ENCODE peak calls at places on chromosomes 3 and 15, in seven cellular contexts. One of them, this sample, is unnamed.

GRCh38 chr15:75313116-75313845 is 22.6 kb upstream of the COMMD4 start:
- DNase-seq in IMR-90: no peak
- DNase-seq in neuronal stem cell: no peak
- DNase-seq in H9: no peak
- DNase-seq in mesenchymal stem cell: no peak
- DNase-seq in trophoblast cell: no peak
- DNase-seq in H1: no peak
- DNase-seq in this sample: no peak

GRCh38 chr15:75578206-75578947 is 738 bp downstream of the PTPN9 start:
- DNase-seq in IMR-90: no peak
- DNase-seq in neuronal stem cell: peak; percentile 27
- DNase-seq in H9: peak; percentile 34
- DNase-seq in mesenchymal stem cell: no peak
- DNase-seq in trophoblast cell: no peak
- DNase-seq in H1: no peak
- DNase-seq in this sample: peak; percentile 19

GRCh38 chr3:49906004-49906860 is 2.6 kb upstream of the MST1R start:
- DNase-seq in IMR-90: peak; percentile 46
- DNase-seq in neuronal stem cell: no peak
- DNase-seq in H9: peak; percentile 69
- DNase-seq in mesenchymal stem cell: peak; percentile 61
- DNase-seq in trophoblast cell: no peak
- DNase-seq in H1: no peak
- DNase-seq in this sample: peak; percentile 68

GRCh38 chr15:62745621-62746180 is 296.8 kb upstream of the TPM1 start:
- DNase-seq in IMR-90: peak; percentile 18
- DNase-seq in neuronal stem cell: no peak
- DNase-seq in H9: no peak
- DNase-seq in mesenchymal stem cell: peak; percentile 13
- DNase-seq in trophoblast cell: no peak
- DNase-seq in H1: no peak
- DNase-seq in this sample: no peak

GRCh38 chr3:151660890-151661289 is 72.8 kb upstream of the AADACL2 start:
- DNase-seq in IMR-90: no peak
- DNase-seq in neuronal stem cell: no peak
- DNase-seq in H9: no peak
- DNase-seq in mesenchymal stem cell: peak; percentile 6
- DNase-seq in trophoblast cell: no peak
- DNase-seq in H1: no peak
- DNase-seq in this sample: no peak

GRCh38 chr3:193955719-193956118 is 180.2 kb upstream of the HES1 start:
- DNase-seq in IMR-90: no peak
- DNase-seq in neuronal stem cell: no peak
- DNase-seq in H9: no peak
- DNase-seq in mesenchymal stem cell: no peak
- DNase-seq in trophoblast cell: no peak
- DNase-seq in H1: no peak
- DNase-seq in this sample: no peak

GRCh38 chr15:55823191-55823670 is 80.3 kb upstream of the PRTG start:
- DNase-seq in IMR-90: peak; percentile 71
- DNase-seq in neuronal stem cell: no peak
- DNase-seq in H9: no peak
- DNase-seq in mesenchymal stem cell: peak; percentile 88
- DNase-seq in trophoblast cell: no peak
- DNase-seq in H1: no peak
- DNase-seq in this sample: no peak

GRCh38 chr3:56860351-56860750 is 58.6 kb upstream of the ARHGEF3 start:
- DNase-seq in IMR-90: no peak
- DNase-seq in neuronal stem cell: no peak
- DNase-seq in H9: no peak
- DNase-seq in mesenchymal stem cell: no peak
- DNase-seq in trophoblast cell: no peak
- DNase-seq in H1: no peak
- DNase-seq in this sample: no peak

GRCh38 chr3:134485620-134486576 is at the start of the genes ANAPC13 and CEP63:
- DNase-seq in IMR-90: peak; percentile 99
- DNase-seq in neuronal stem cell: peak; percentile 97
- DNase-seq in H9: peak; percentile 97
- DNase-seq in mesenchymal stem cell: peak; percentile 99
- DNase-seq in trophoblast cell: peak; percentile 90
- DNase-seq in H1: peak; percentile 95
- DNase-seq in this sample: peak; percentile 100

GRCh38 chr3:134485075-134485536 is 679 bp downstream of the ANAPC13 start:
- DNase-seq in IMR-90: no peak
- DNase-seq in neuronal stem cell: peak; percentile 31
- DNase-seq in H9: no peak
- DNase-seq in mesenchymal stem cell: peak; percentile 62
- DNase-seq in trophoblast cell: no peak
- DNase-seq in H1: no peak
- DNase-seq in this sample: peak; percentile 62

GRCh38 chr3:134483195-134483890 is 2.4 kb downstream of the ANAPC13 start:
- DNase-seq in IMR-90: peak; percentile 91
- DNase-seq in neuronal stem cell: no peak
- DNase-seq in H9: no peak
- DNase-seq in mesenchymal stem cell: peak; percentile 68
- DNase-seq in trophoblast cell: peak; percentile 41
- DNase-seq in H1: no peak
- DNase-seq in this sample: no peak

GRCh38 chr3:134487406-134487805 is 1.5 kb downstream of the CEP63 start:
- DNase-seq in IMR-90: no peak
- DNase-seq in neuronal stem cell: no peak
- DNase-seq in H9: no peak
- DNase-seq in mesenchymal stem cell: no peak
- DNase-seq in trophoblast cell: no peak
- DNase-seq in H1: no peak
- DNase-seq in this sample: no peak

DNA sequence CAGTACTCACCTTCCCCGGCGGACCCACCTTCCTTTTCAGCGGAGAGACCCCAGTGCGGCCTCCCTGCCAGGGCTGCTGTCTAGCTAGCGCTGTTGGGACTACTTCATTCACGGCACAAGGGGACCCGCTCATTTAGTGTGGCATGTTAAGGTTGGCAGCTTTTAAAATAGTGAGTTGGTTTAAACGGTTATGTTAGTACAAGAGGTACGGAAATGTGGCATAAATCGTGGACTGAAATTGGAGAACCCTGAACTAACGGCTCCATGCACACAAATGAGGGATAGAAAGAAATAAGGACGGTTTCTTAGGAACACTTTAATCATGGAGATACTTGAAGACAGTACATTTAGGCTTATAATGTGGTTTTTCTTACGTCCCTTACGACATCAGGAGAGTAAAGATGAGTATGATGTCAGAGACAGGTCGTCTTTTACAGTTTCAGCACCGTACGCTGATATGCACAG is 752 bp downstream of the CEP63 start:
- DNase-seq in IMR-90: peak; percentile 58
- DNase-seq in neuronal stem cell: peak; percentile 36
- DNase-seq in H9: no peak
- DNase-seq in mesenchymal stem cell: peak; percentile 63
- DNase-seq in trophoblast cell: no peak
- DNase-seq in H1: no peak
- DNase-seq in this sample: peak; percentile 44
- H3K4ac ChIP-seq in IMR-90: peak overlapping the region; percentile 88
- H3K4ac ChIP-seq in neuronal stem cell: peak overlapping the region; percentile 45
- H3K4ac ChIP-seq in H9: no peak overlapping the region
- H3K4ac ChIP-seq in mesenchymal stem cell: peak overlapping the region; percentile 90
- H3K4ac ChIP-seq in trophoblast cell: peak overlapping the region; percentile 90
- H3K4ac ChIP-seq in H1: no peak overlapping the region
- H3K4ac ChIP-seq in this sample: peak overlapping the region; percentile 89

GRCh38 chr3:150311156-150311555 is 96.9 kb upstream of the TSC22D2 start:
- DNase-seq in IMR-90: no peak
- DNase-seq in neuronal stem cell: no peak
- DNase-seq in H9: no peak
- DNase-seq in mesenchymal stem cell: no peak
- DNase-seq in trophoblast cell: peak; percentile 62
- DNase-seq in H1: no peak
- DNase-seq in this sample: no peak

GRCh38 chr3:150303776-150304175 is 104.3 kb upstream of the TSC22D2 start:
- DNase-seq in IMR-90: no peak
- DNase-seq in neuronal stem cell: no peak
- DNase-seq in H9: no peak
- DNase-seq in mesenchymal stem cell: no peak
- DNase-seq in trophoblast cell: no peak
- DNase-seq in H1: no peak
- DNase-seq in this sample: peak; percentile 66

GRCh38 chr3:150308481-150308918 is 99.6 kb upstream of the TSC22D2 start:
- DNase-seq in IMR-90: no peak
- DNase-seq in neuronal stem cell: no peak
- DNase-seq in H9: no peak
- DNase-seq in mesenchymal stem cell: no peak
- DNase-seq in trophoblast cell: peak; percentile 89
- DNase-seq in H1: no peak
- DNase-seq in this sample: no peak

GRCh38 chr3:150309557-150309956 is 98.5 kb upstream of the TSC22D2 start:
- DNase-seq in IMR-90: peak; percentile 84
- DNase-seq in neuronal stem cell: no peak
- DNase-seq in H9: no peak
- DNase-seq in mesenchymal stem cell: peak; percentile 47
- DNase-seq in trophoblast cell: peak; percentile 36
- DNase-seq in H1: no peak
- DNase-seq in this sample: no peak

DNA sequence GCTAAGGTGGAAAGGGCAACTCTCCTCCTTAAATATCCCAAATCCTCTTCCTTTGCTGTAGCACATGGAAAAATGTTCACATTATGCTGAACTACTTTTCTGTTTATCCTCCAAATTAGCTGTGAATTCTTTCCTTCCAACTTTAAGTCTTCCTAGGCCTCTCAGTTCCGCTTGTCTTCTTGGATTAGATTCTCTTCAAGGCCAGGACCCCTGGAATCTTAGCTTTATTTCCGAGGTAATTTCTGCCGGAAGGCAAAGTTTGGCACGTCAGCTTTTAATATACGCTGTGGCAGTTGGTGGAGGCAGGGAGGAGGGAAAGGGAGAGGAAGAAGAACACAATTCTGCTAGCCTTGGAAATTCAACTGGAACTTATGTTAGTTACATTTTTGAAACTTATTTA is 100.2 kb upstream of the TSC22D2 start:
- DNase-seq in IMR-90: no peak
- DNase-seq in neuronal stem cell: no peak
- DNase-seq in H9: no peak
- DNase-seq in mesenchymal stem cell: no peak
- DNase-seq in trophoblast cell: no peak
- DNase-seq in H1: no peak
- DNase-seq in this sample: no peak
- H3K4ac ChIP-seq in IMR-90: peak overlapping the region; percentile 62
- H3K4ac ChIP-seq in neuronal stem cell: no peak overlapping the region
- H3K4ac ChIP-seq in H9: no peak overlapping the region
- H3K4ac ChIP-seq in mesenchymal stem cell: no peak overlapping the region
- H3K4ac ChIP-seq in trophoblast cell: no peak overlapping the region
- H3K4ac ChIP-seq in H1: no peak overlapping the region
- H3K4ac ChIP-seq in this sample: no peak overlapping the region

DNA sequence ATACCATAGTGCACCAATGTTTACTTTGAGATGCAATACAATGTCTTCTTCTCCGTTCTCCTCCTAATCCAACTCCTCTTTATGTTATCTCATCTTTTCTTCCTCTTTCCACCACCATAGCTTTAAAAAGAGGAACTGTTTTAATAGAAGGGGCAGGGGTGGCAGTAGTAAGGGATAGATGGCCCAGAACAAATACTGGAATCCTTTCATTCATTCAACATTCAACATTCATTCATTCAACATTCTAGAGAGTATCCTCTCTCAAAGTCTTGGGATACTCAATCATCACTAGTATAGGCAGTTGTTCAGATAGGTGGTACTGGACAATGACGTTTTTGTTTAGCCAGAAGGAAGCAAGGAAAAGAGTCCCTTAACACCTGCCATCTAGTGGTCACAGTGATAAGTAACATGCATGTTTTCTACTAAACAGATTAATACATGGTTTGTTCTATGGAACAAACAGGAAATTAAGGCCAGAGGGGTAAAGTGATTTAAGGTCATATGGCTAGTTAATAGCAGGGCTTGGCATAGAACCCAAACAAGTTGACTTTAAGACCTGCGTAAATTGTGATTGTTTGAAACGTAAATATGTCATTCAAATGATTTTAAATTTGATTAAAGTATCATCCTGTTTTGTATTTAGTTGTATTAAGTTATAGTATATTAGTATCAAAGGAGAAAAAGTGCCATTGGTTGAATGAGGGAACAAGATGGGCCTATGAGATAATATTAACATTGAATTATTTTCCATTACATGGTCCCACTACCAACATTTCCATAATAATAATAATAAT is 26.9 kb upstream of the EHHADH start:
- DNase-seq in IMR-90: peak; percentile 70
- DNase-seq in neuronal stem cell: no peak
- DNase-seq in H9: no peak
- DNase-seq in mesenchymal stem cell: peak; percentile 75
- DNase-seq in trophoblast cell: peak; percentile 7
- DNase-seq in H1: no peak
- DNase-seq in this sample: peak; percentile 70
- H3K4ac ChIP-seq in IMR-90: no peak overlapping the region
- H3K4ac ChIP-seq in neuronal stem cell: no peak overlapping the region
- H3K4ac ChIP-seq in H9: no peak overlapping the region
- H3K4ac ChIP-seq in mesenchymal stem cell: no peak overlapping the region
- H3K4ac ChIP-seq in trophoblast cell: no peak overlapping the region
- H3K4ac ChIP-seq in H1: no peak overlapping the region
- H3K4ac ChIP-seq in this sample: no peak overlapping the region

GRCh38 chr3:187022403-187023029 is 92.2 kb downstream of the ST6GAL1 start:
- DNase-seq in IMR-90: no peak
- DNase-seq in neuronal stem cell: no peak
- DNase-seq in H9: no peak
- DNase-seq in mesenchymal stem cell: no peak
- DNase-seq in trophoblast cell: no peak
- DNase-seq in H1: no peak
- DNase-seq in this sample: peak; percentile 89

GRCh38 chr3:187019542-187020072 is 89.3 kb downstream of the ST6GAL1 start:
- DNase-seq in IMR-90: no peak
- DNase-seq in neuronal stem cell: no peak
- DNase-seq in H9: no peak
- DNase-seq in mesenchymal stem cell: no peak
- DNase-seq in trophoblast cell: no peak
- DNase-seq in H1: no peak
- DNase-seq in this sample: peak; percentile 50

GRCh38 chr3:187020376-187020775 is 90.0 kb downstream of the ST6GAL1 start:
- DNase-seq in IMR-90: no peak
- DNase-seq in neuronal stem cell: no peak
- DNase-seq in H9: no peak
- DNase-seq in mesenchymal stem cell: no peak
- DNase-seq in trophoblast cell: no peak
- DNase-seq in H1: no peak
- DNase-seq in this sample: no peak

GRCh38 chr3:187024561-187025226 is 94.4 kb downstream of the ST6GAL1 start:
- DNase-seq in IMR-90: no peak
- DNase-seq in neuronal stem cell: no peak
- DNase-seq in H9: no peak
- DNase-seq in mesenchymal stem cell: no peak
- DNase-seq in trophoblast cell: no peak
- DNase-seq in H1: no peak
- DNase-seq in this sample: no peak

DNA sequence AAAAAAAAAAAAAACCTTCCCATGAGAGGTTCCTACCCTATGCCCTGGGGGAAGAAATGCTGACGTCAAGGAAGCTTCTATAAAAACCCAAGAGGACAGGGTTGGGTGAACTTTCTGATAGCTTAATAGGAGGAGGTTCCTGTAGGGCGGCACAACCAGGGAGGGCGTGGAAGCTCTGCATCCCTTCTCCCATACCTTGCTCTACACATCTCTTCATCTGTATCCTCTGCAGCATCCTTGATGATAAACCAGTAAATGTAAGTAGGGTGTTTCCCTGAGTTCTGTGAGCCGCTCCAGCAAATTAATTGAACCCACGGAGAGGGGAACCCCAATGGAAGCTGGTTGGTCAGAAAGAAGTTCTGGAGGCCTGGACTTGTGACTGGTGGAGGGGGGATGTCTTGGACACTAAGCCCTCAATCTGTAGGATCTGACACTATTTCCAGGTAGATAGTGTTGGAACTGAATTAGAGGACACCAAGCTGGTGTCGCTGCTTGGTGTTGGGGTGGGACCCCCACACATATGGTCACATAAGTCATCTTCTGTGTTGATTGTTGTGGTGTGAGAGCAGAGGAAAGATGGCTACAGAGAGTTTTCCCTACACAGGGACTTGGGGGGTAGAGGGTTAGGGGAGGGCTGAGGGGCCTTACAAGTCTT is 91.5 kb downstream of the ST6GAL1 start:
- DNase-seq in IMR-90: no peak
- DNase-seq in neuronal stem cell: no peak
- DNase-seq in H9: no peak
- DNase-seq in mesenchymal stem cell: no peak
- DNase-seq in trophoblast cell: no peak
- DNase-seq in H1: no peak
- DNase-seq in this sample: no peak
- H3K4ac ChIP-seq in IMR-90: no peak overlapping the region
- H3K4ac ChIP-seq in neuronal stem cell: no peak overlapping the region
- H3K4ac ChIP-seq in H9: no peak overlapping the region
- H3K4ac ChIP-seq in mesenchymal stem cell: no peak overlapping the region
- H3K4ac ChIP-seq in trophoblast cell: no peak overlapping the region
- H3K4ac ChIP-seq in H1: no peak overlapping the region
- H3K4ac ChIP-seq in this sample: no peak overlapping the region

This sample was measured in mesendoderm.